ENCODE peak calls at places on chromosomes 1 and 21, in nine cellular contexts. I is CD8-positive, alpha-beta T cell; H is HepG2; E is fibroblast of lung; N is cardiac muscle cell; K is IMR-90; Q is astrocyte; X is OCI-LY7; G is left lung. Z is an unnamed sample.

GRCh38 chr1:202203238-202204039 is 9.8 kb downstream of the LGR6 start:
- DNase-seq in I (no peak), H (no peak), E (no peak), N (no peak), K (no peak), Q (no peak), X (no peak), G (no peak), Z (no peak)

GRCh38 chr1:231691618-231692259 is 65.1 kb downstream of the DISC1 start:
- DNase-seq in I (no peak), H (peak; percentile 31), E (no peak), N (peak; percentile 71), K (peak; percentile 47), Q (peak; percentile 41), X (no peak), G (no peak), Z (peak; percentile 3)

GRCh38 chr1:228085287-228085926 is 2.9 kb downstream of the ARF1 start:
- DNase-seq in I (no peak), H (peak; percentile 63), E (peak; percentile 82), N (peak; percentile 90), K (peak; percentile 84), Q (peak; percentile 66), X (no peak), G (peak; percentile 36), Z (peak; percentile 72)

GRCh38 chr1:216604771-216605170 is 118.5 kb downstream of the ESRRG start:
- DNase-seq in I (no peak), H (no peak), E (no peak), N (no peak), K (no peak), Q (no peak), X (no peak), G (no peak), Z (no peak)

GRCh38 chr1:145978860-145979745 is 14.6 kb downstream of the POLR3GL start:
- DNase-seq in I (peak; percentile 45), H (peak; percentile 50), E (peak; percentile 100), N (peak; percentile 100), K (peak; percentile 100), Q (peak; percentile 100), X (peak; percentile 98), G (peak; percentile 96), Z (peak; percentile 99)

GRCh38 chr1:204313675-204314074 is 46.1 kb downstream of the PLEKHA6 start:
- DNase-seq in I (no peak), H (no peak), E (no peak), N (peak; percentile 46), K (no peak), Q (no peak), X (no peak), G (no peak), Z (no peak)

GRCh38 chr1:150551784-150552691 is 2.8 kb downstream of the ADAMTSL4 start:
- DNase-seq in I (no peak), H (peak; percentile 91), E (peak; percentile 98), N (peak; percentile 98), K (peak; percentile 92), Q (peak; percentile 81), X (no peak), G (peak; percentile 90), Z (no peak)

GRCh38 chr1:22650089-22650693 is 2.8 kb upstream of the C1QB start:
- DNase-seq in I (no peak), H (no peak), E (no peak), N (no peak), K (no peak), Q (no peak), X (no peak), G (no peak), Z (no peak)

GRCh38 chr1:186865861-186866260 is 37.1 kb downstream of the PLA2G4A start:
- DNase-seq in I (no peak), H (no peak), E (no peak), N (no peak), K (no peak), Q (no peak), X (no peak), G (no peak), Z (no peak)

GRCh38 chr21:42012763-42013329 is 2.7 kb upstream of the ZBTB21 start:
- DNase-seq in I (no peak), H (no peak), E (no peak), N (no peak), K (no peak), Q (no peak), X (no peak), G (no peak), Z (no peak)

GRCh38 chr1:246417152-246417812 is 89.8 kb downstream of the SMYD3 start:
- DNase-seq in I (no peak), H (no peak), E (peak; percentile 74), N (peak; percentile 73), K (peak; percentile 73), Q (peak; percentile 84), X (no peak), G (no peak), Z (no peak)

DNA sequence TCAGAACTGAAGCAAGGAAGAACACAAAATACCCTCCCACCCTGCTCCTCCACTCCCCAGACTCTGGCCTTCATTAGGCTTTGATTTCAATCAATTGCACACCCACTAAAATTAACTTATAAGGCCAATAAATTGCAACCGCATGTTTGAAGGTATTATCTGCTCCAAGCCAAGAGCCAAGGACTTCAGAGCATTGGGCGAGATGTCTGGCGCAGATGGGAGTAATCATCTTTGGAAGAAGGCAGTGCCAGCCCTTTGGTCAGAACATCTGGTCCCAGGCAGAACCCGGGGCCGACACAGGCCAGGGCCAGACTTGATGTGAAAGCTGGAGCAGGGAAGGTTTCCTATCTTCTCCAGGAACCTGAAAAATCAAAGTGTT is 60.0 kb downstream of the SLC66A1 start:
- DNase-seq in I (no peak), H (no peak), E (no peak), N (no peak), K (no peak), Q (no peak), X (no peak), G (no peak), Z (peak; percentile 91)
- H3K4me1 ChIP-seq in I (no peaks in the 10 kb centered on the region), H (peaks cover 13% of the 10 kb centered on the region), E (peaks cover 11% of the 10 kb centered on the region), N (no peaks in the 10 kb centered on the region), K (no peaks in the 10 kb centered on the region), Q (no peaks in the 10 kb centered on the region), X (no peaks in the 10 kb centered on the region), G (peaks cover 10% of the 10 kb centered on the region), Z (peaks cover 28% of the 10 kb centered on the region)

GRCh38 chr1:26994772-26995625 is 1.5 kb downstream of the TRNP1 start:
- DNase-seq in I (no peak), H (no peak), E (no peak), N (no peak), K (no peak), Q (no peak), X (peak; percentile 9), G (no peak), Z (no peak)
- H3K4me3 ChIP-seq in I (no peak overlapping the region), H (peak overlapping the region; percentile 96), E (peak overlapping the region; percentile 98), N (peak overlapping the region; percentile 64), K (peak overlapping the region; percentile 95), Q (peak overlapping the region; percentile 64), X (no peak overlapping the region), G (peak overlapping the region; percentile 37), Z (no peak overlapping the region)

GRCh38 chr1:118985611-118986290 is 2.4 kb downstream of the TBX15 start:
- DNase-seq in I (no peak), H (no peak), E (no peak), N (no peak), K (no peak), Q (no peak), X (no peak), G (no peak), Z (no peak)

GRCh38 chr1:118986291-118986838 is 1.8 kb downstream of the TBX15 start:
- DNase-seq in I (no peak), H (no peak), E (no peak), N (no peak), K (no peak), Q (no peak), X (no peak), G (no peak), Z (no peak)

GRCh38 chr1:118984086-118984989 is 3.8 kb downstream of the TBX15 start:
- DNase-seq in I (no peak), H (no peak), E (peak; percentile 49), N (peak; percentile 34), K (peak; percentile 5), Q (no peak), X (no peak), G (no peak), Z (peak; percentile 17)

GRCh38 chr1:118983558-118984021 is 4.6 kb downstream of the TBX15 start:
- DNase-seq in I (no peak), H (no peak), E (no peak), N (no peak), K (no peak), Q (no peak), X (no peak), G (no peak), Z (no peak)

DNA sequence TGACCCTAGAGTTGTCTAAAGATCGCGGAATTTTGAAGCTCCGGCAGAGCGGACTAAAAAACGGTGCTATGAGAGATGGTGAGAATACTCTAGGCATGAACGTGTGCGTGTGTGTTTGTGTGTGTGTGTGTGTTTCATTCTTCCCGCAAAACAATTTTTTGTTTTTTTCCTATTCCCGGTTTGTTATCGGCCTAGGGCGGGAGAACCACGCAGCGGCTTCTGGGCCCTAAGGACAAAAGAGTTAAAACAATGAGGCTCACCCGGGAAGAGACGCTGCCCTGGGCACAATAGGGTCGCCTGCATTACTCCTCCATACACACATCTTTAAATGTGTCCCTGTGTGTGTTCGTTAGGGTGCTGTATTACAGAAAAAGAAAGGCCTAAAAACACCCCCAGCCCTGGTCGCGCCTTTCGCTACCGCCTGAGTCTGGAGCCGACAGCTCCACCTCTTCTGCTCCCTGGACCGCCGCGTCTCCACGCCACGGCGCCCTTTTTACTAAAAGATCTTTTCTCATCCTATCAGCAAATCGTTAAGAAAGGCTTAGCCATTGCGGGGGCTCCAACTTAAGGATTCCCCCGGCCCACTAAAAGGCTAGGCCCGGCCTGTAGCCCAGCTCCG is 3.0 kb downstream of the TBX15 start:
- DNase-seq in I (no peak), H (no peak), E (no peak), N (no peak), K (no peak), Q (no peak), X (no peak), G (no peak), Z (no peak)
- H3K9me3 ChIP-seq in I (no peaks in the 10 kb centered on the region), H (no peaks in the 10 kb centered on the region), E (no peaks in the 10 kb centered on the region), N (no peaks in the 10 kb centered on the region), K (peaks cover 24% of the 10 kb centered on the region), Q (peaks cover 12% of the 10 kb centered on the region), X (no peaks in the 10 kb centered on the region), G (no peaks in the 10 kb centered on the region), Z (no peaks in the 10 kb centered on the region)

GRCh38 chr1:70537788-70538187 is 126.7 kb downstream of the CTH start:
- DNase-seq in I (no peak), H (no peak), E (no peak), N (no peak), K (no peak), Q (no peak), X (no peak), G (no peak), Z (no peak)

GRCh38 chr1:70542040-70542439 is 131.0 kb downstream of the CTH start:
- DNase-seq in I (no peak), H (no peak), E (no peak), N (no peak), K (no peak), Q (no peak), X (no peak), G (no peak), Z (no peak)

GRCh38 chr1:70536708-70537398 is 125.8 kb downstream of the CTH start:
- DNase-seq in I (no peak), H (no peak), E (no peak), N (no peak), K (no peak), Q (no peak), X (no peak), G (no peak), Z (no peak)
- H3K4me1 ChIP-seq in I (no peaks in the 10 kb centered on the region), H (no peaks in the 10 kb centered on the region), E (no peaks in the 10 kb centered on the region), N (no peaks in the 10 kb centered on the region), K (no peaks in the 10 kb centered on the region), Q (no peaks in the 10 kb centered on the region), X (no peaks in the 10 kb centered on the region), G (no peaks in the 10 kb centered on the region), Z (no peaks in the 10 kb centered on the region)

GRCh38 chr1:167933779-167934178 is 2.7 kb upstream of the DCAF6 start:
- DNase-seq in I (no peak), H (no peak), E (no peak), N (no peak), K (no peak), Q (no peak), X (no peak), G (no peak), Z (no peak)
- H3K4me3 ChIP-seq in I (no peak overlapping the region), H (peak overlapping the region; percentile 82), E (peak overlapping the region; percentile 89), N (peak overlapping the region; percentile 97), K (no peak overlapping the region), Q (no peak overlapping the region), X (peak overlapping the region; percentile 90), G (no peak overlapping the region), Z (peak overlapping the region; percentile 90)